ENCODE peak calls at places on chromosome 7, in eight cellular contexts. L, O, E, J, X, Q, Z and W are unnamed samples.

GRCh38 chr7:138243430-138243829 is 167.2 kb downstream of the AKR1D1 start:
- DNase-seq in L (no peak), O (peak), E (no peak), J (no peak), X (no peak), Q (peak), Z (no peak), W (no peak)

GRCh38 chr7:90006988-90007387 is 147.3 kb upstream of the STEAP1 start:
- DNase-seq in L (no peak), O (no peak), E (no peak), J (no peak), X (no peak), Q (no peak), Z (no peak), W (no peak)

GRCh38 chr7:144524271-144524670 is 120.8 kb upstream of the NOBOX start:
- DNase-seq in L (no peak), O (no peak), E (no peak), J (no peak), X (no peak), Q (no peak), Z (no peak), W (no peak)

GRCh38 chr7:106110238-106110560 is 1.9 kb downstream of the SYPL1 start:
- DNase-seq in L (no peak), O (peak), E (no peak), J (no peak), X (no peak), Q (no peak), Z (no peak), W (peak)

GRCh38 chr7:137878333-137878961 is 31.7 kb upstream of the DGKI start:
- DNase-seq in L (no peak), O (no peak), E (no peak), J (no peak), X (no peak), Q (peak), Z (no peak), W (no peak)

GRCh38 chr7:24172859-24173258 is 111.1 kb upstream of the NPY start:
- DNase-seq in L (no peak), O (peak), E (no peak), J (no peak), X (no peak), Q (no peak), Z (no peak), W (no peak)

GRCh38 chr7:152145853-152146466 is 120.5 kb downstream of the GALNT11 start:
- DNase-seq in L (no peak), O (peak), E (peak), J (peak), X (no peak), Q (no peak), Z (peak), W (peak)

GRCh38 chr7:113015038-113015645 is 71.5 kb downstream of the GPR85 start:
- DNase-seq in L (no peak), O (peak), E (peak), J (no peak), X (no peak), Q (no peak), Z (no peak), W (peak)

GRCh38 chr7:1538544-1539345 is 8.2 kb downstream of the MAFK start:
- DNase-seq in L (no peak), O (no peak), E (no peak), J (no peak), X (no peak), Q (no peak), Z (no peak), W (no peak)

GRCh38 chr7:56079450-56080185 is 13.1 kb downstream of the PHKG1 start:
- DNase-seq in L (no peak), O (peak), E (no peak), J (peak), X (no peak), Q (peak), Z (no peak), W (peak)

GRCh38 chr7:51455948-51456347 is 139.3 kb upstream of the COBL start:
- DNase-seq in L (no peak), O (peak), E (no peak), J (no peak), X (no peak), Q (no peak), Z (no peak), W (no peak)

GRCh38 chr7:414681-415560 is 104.7 kb downstream of the PDGFA start:
- DNase-seq in L (no peak), O (no peak), E (no peak), J (no peak), X (no peak), Q (peak), Z (no peak), W (no peak)

GRCh38 chr7:139725077-139725476 is 52.7 kb downstream of the HIPK2 start:
- DNase-seq in L (no peak), O (no peak), E (no peak), J (peak), X (no peak), Q (no peak), Z (peak), W (peak)

GRCh38 chr7:43112941-43113621 is 634 bp downstream of the HECW1 start:
- DNase-seq in L (peak), O (peak), E (peak), J (no peak), X (peak), Q (peak), Z (no peak), W (no peak)

GRCh38 chr7:44637788-44638594 is 31.6 kb downstream of the OGDH start:
- DNase-seq in L (peak), O (no peak), E (no peak), J (peak), X (peak), Q (peak), Z (no peak), W (peak)

GRCh38 chr7:157861031-157861491 is 524.3 kb downstream of the DNAJB6 start:
- DNase-seq in L (no peak), O (no peak), E (no peak), J (no peak), X (no peak), Q (no peak), Z (no peak), W (no peak)

GRCh38 chr7:92489634-92490033 is 11.9 kb upstream of the ERVW-1 start:
- DNase-seq in L (no peak), O (no peak), E (no peak), J (no peak), X (no peak), Q (no peak), Z (no peak), W (no peak)

GRCh38 chr7:98831641-98832221 is 38.1 kb downstream of the TMEM130 start:
- DNase-seq in L (no peak), O (no peak), E (no peak), J (no peak), X (peak), Q (no peak), Z (no peak), W (peak)

GRCh38 chr7:81029523-81029922 is 110.7 kb upstream of the SEMA3C start:
- DNase-seq in L (no peak), O (peak), E (no peak), J (no peak), X (no peak), Q (no peak), Z (no peak), W (no peak)

GRCh38 chr7:2107386-2108085 is 125.2 kb downstream of the MAD1L1 start:
- DNase-seq in L (no peak), O (peak), E (no peak), J (no peak), X (no peak), Q (no peak), Z (no peak), W (no peak)

GRCh38 chr7:22675917-22676343 is 51.1 kb upstream of the IL6 start:
- DNase-seq in L (no peak), O (no peak), E (no peak), J (no peak), X (no peak), Q (no peak), Z (peak), W (peak)

GRCh38 chr7:50791921-50792341 is 9.2 kb upstream of the GRB10 start:
- DNase-seq in L (no peak), O (peak), E (peak), J (no peak), X (no peak), Q (no peak), Z (no peak), W (peak)

GRCh38 chr7:106752345-106752744 is 91.4 kb upstream of the CCDC71L start:
- DNase-seq in L (no peak), O (no peak), E (no peak), J (no peak), X (no peak), Q (no peak), Z (no peak), W (no peak)

GRCh38 chr7:138074121-138074520 is 2.1 kb upstream of the AKR1D1 start:
- DNase-seq in L (no peak), O (peak), E (no peak), J (no peak), X (no peak), Q (no peak), Z (no peak), W (no peak)

GRCh38 chr7:150566123-150566522 is 1.1 kb upstream of the GIMAP4 start:
- DNase-seq in L (no peak), O (no peak), E (no peak), J (no peak), X (no peak), Q (no peak), Z (no peak), W (no peak)

GRCh38 chr7:44196450-44196872 is 4.3 kb upstream of the YKT6 start:
- DNase-seq in L (peak), O (peak), E (no peak), J (no peak), X (peak), Q (no peak), Z (no peak), W (peak)

GRCh38 chr7:43747703-43748102 is 10.8 kb upstream of the BLVRA start:
- DNase-seq in L (no peak), O (no peak), E (no peak), J (no peak), X (no peak), Q (no peak), Z (no peak), W (no peak)